ENCODE peak calls at places on chromosomes 13 and 19, in nine cellular contexts. J is neural progenitor cell, R is foreskin fibroblast, X is thoracic aorta, G is AG04450, C is heart left ventricle, N is mucosa of descending colon, V is AG10803, M is left ventricle myocardium inferior. T is an unnamed sample.

GRCh38 chr13:80069374-80069773 is 271.6 kb downstream of the SPRY2 start:
- DNase-seq in R (no peak), G (no peak), X (no peak), N (no peak), V (no peak), C (no peak), J (no peak), M (no peak), T (no peak)

GRCh38 chr13:49436890-49437289 is 7.0 kb downstream of the CAB39L start:
- DNase-seq in C (peak; percentile 42), X (no peak), M (peak; percentile 25), V (peak; percentile 75), G (no peak), N (no peak), J (no peak), R (peak; percentile 69), T (peak; percentile 31)

GRCh38 chr19:35879770-35880317 is 11.5 kb downstream of the APLP1 start:
- DNase-seq in R (peak; percentile 97), G (peak; percentile 63), N (peak; percentile 89), X (peak; percentile 62), C (peak; percentile 95), M (peak; percentile 92), J (peak; percentile 98), V (peak; percentile 88), T (peak; percentile 88)

GRCh38 chr19:32869369-32870153 is at the start of gene SLC7A9:
- DNase-seq in R (no peak), J (no peak), M (no peak), X (no peak), N (no peak), G (no peak), C (no peak), V (no peak), T (no peak)

GRCh38 chr19:51111606-51112005 is 3.4 kb upstream of the CTU1 start:
- DNase-seq in V (no peak), C (no peak), M (no peak), X (no peak), N (no peak), G (no peak), R (no peak), J (peak; percentile 51), T (no peak)

GRCh38 chr13:43242040-43242439 is 218.7 kb downstream of the DNAJC15 start:
- DNase-seq in X (no peak), M (no peak), J (no peak), N (no peak), C (no peak), R (peak; percentile 62), G (no peak), V (no peak), T (no peak)

GRCh38 chr13:109922518-109922917 is 136.1 kb upstream of the IRS2 start:
- DNase-seq in C (no peak), M (no peak), G (no peak), X (no peak), N (no peak), V (no peak), R (peak; percentile 33), J (no peak), T (no peak)

GRCh38 chr19:35846038-35846668 is 6.2 kb downstream of the NPHS1 start:
- DNase-seq in X (no peak), N (no peak), R (peak; percentile 35), M (no peak), V (no peak), G (no peak), C (no peak), J (peak; percentile 35), T (no peak)

GRCh38 chr19:16661480-16662034 is 618 bp downstream of the TMEM38A start:
- DNase-seq in X (peak; percentile 23), C (peak; percentile 76), G (no peak), M (peak; percentile 71), R (peak; percentile 17), N (peak; percentile 73), V (no peak), J (peak; percentile 16), T (no peak)

GRCh38 chr19:41537789-41538188 is 38.2 kb upstream of the CEACAM21 start:
- DNase-seq in J (no peak), N (no peak), X (no peak), V (peak; percentile 11), G (no peak), M (no peak), R (peak; percentile 59), C (no peak), T (peak; percentile 36)

GRCh38 chr19:47351545-47351944 is 2.4 kb downstream of the DHX34 start:
- DNase-seq in J (peak; percentile 31), N (no peak), G (no peak), M (no peak), V (peak; percentile 24), C (no peak), R (peak; percentile 20), X (no peak), T (peak; percentile 41)

GRCh38 chr19:58003153-58003828 is 671 bp upstream of the ZNF606 start:
- DNase-seq in M (no peak), C (no peak), V (no peak), G (no peak), R (no peak), X (no peak), N (no peak), J (no peak), T (no peak)

GRCh38 chr19:58002384-58003152 is at the start of gene ZNF606:
- DNase-seq in X (peak; percentile 33), M (peak; percentile 89), N (peak; percentile 92), J (peak; percentile 96), R (peak; percentile 96), V (peak; percentile 88), G (peak; percentile 44), C (peak; percentile 93), T (peak; percentile 60)

GRCh38 chr19:58001895-58002369 is 688 bp downstream of the ZNF606 start:
- DNase-seq in C (no peak), M (no peak), G (no peak), V (peak; percentile 11), X (no peak), R (no peak), J (no peak), N (no peak), T (peak; percentile 3)

GRCh38 chr19:58000677-58001076 is 1.9 kb downstream of the ZNF606 start:
- DNase-seq in J (no peak), N (no peak), C (no peak), R (no peak), X (no peak), V (no peak), M (no peak), G (no peak), T (no peak)
- H3K4me3 ChIP-seq in J (peak overlapping the region; percentile 82), N (no peak overlapping the region), C (no peak overlapping the region), R (no peak overlapping the region), X (no peak overlapping the region), V (no peak overlapping the region), M (peak overlapping the region; percentile 93), G (no peak overlapping the region), T (no peak overlapping the region)

GRCh38 chr13:36344173-36344572 is 2.0 kb downstream of the SPART start:
- DNase-seq in C (no peak), N (no peak), M (no peak), G (no peak), J (no peak), X (no peak), R (peak; percentile 80), V (peak; percentile 80), T (no peak)

GRCh38 chr13:36345438-36346221 is 564 bp downstream of the SPART start:
- DNase-seq in R (peak; percentile 92), N (peak; percentile 53), J (peak; percentile 81), G (peak; percentile 54), X (peak; percentile 40), M (peak; percentile 62), C (peak; percentile 73), V (peak; percentile 91), T (peak; percentile 86)

GRCh38 chr13:36344886-36345437 is 1.2 kb downstream of the SPART start:
- DNase-seq in J (peak; percentile 34), R (no peak), M (no peak), G (no peak), N (no peak), X (no peak), C (no peak), V (no peak), T (no peak)

GRCh38 chr13:36341718-36342117 is 4.5 kb downstream of the SPART start:
- DNase-seq in R (peak; percentile 60), M (no peak), X (no peak), V (peak; percentile 53), G (no peak), J (no peak), C (no peak), N (no peak), T (no peak)

GRCh38 chr13:36343766-36344165 is 2.4 kb downstream of the SPART start:
- DNase-seq in G (no peak), X (no peak), M (no peak), J (no peak), V (no peak), C (no peak), N (no peak), R (no peak), T (no peak)
- H3K4me3 ChIP-seq in G (peak overlapping the region; percentile 83), X (peak overlapping the region; percentile 78), M (peak overlapping the region; percentile 81), J (no peak overlapping the region), V (peak overlapping the region; percentile 89), C (peak overlapping the region; percentile 80), N (no peak overlapping the region), R (peak overlapping the region; percentile 89), T (no peak overlapping the region)

DNA sequence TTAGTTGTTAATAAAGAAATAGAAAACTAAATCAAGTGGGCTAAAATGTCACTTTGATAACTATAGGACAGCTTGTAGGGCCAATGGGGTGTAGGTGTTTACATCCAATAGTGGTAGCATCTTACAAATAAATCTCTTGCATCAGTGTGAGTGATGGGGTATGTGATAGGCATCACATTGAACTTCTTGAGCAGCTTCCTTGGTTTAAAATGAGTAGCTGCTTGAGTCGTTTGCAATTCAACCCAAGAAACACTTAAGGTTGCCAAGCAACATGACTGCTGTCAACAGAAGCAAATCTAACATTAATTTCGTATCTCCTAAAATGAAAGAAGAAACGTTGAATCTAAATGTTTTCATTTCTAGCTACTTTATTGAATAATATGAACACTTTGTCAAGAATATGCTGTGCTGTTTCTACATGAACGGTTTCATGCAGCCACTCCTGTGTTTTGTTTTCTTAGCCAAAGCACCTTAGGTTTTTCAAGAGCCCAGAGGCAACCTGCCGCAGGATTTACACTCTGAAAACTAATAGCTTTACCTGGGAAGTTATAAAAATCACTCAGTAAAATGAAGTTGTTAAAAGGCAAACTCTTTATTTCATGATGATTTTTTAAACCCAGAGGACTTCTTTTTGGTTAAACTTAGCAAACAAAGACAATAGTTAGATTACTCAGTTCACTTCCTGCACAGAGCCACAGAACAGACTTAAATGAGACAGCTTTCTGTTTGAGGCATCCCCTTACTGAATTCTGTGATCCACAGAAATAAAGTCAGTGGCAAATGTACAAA is 305.2 kb downstream of the MTUS2 start:
- DNase-seq in G (no peak), R (no peak), N (no peak), M (no peak), C (no peak), V (no peak), J (no peak), X (no peak), T (no peak)
- H3K4me3 ChIP-seq in G (no peak overlapping the region), R (no peak overlapping the region), N (no peak overlapping the region), M (no peak overlapping the region), C (no peak overlapping the region), V (no peak overlapping the region), J (no peak overlapping the region), X (peak overlapping the region; percentile 59), T (no peak overlapping the region)

GRCh38 chr13:114065141-114065925 is 67.1 kb downstream of the RASA3 start:
- DNase-seq in R (peak; percentile 100), G (peak; percentile 92), N (peak; percentile 86), C (peak; percentile 87), M (peak; percentile 83), J (peak; percentile 63), V (peak; percentile 98), X (peak; percentile 71), T (peak; percentile 94)
- H3K4me3 ChIP-seq in R (peak overlapping the region; percentile 29), G (peak overlapping the region; percentile 53), N (no peak overlapping the region), C (peak overlapping the region; percentile 56), M (peak overlapping the region; percentile 59), J (no peak overlapping the region), V (peak overlapping the region; percentile 61), X (peak overlapping the region; percentile 70), T (peak overlapping the region; percentile 29)